ENCODE peak calls at places on chromosomes 2 and 18, in seven cellular contexts. J, Z, N, D, H, P and G are unnamed samples.

GRCh38 chr2:9291331-9291730 is 84.7 kb downstream of the ASAP2 start:
- DNase-seq in H (no peak), D (no peak), N (no peak), P (no peak), J (no peak), Z (no peak), G (no peak)

GRCh38 chr2:69994166-69994565 is 32.7 kb upstream of the ASPRV1 start:
- DNase-seq in P (no peak), Z (no peak), H (no peak), N (no peak), D (peak), J (no peak), G (no peak)

GRCh38 chr18:58169472-58169871 is 125.4 kb downstream of the NEDD4L start:
- DNase-seq in P (no peak), D (no peak), Z (no peak), N (no peak), H (no peak), J (no peak), G (no peak)

GRCh38 chr18:21997207-21998143 is 171.9 kb upstream of the GATA6 start:
- DNase-seq in J (peak), H (no peak), P (no peak), D (no peak), Z (peak), N (peak), G (peak)

GRCh38 chr2:96157649-96158553 is 12.7 kb upstream of the DUSP2 start:
- DNase-seq in Z (no peak), H (no peak), D (peak), P (no peak), J (no peak), N (no peak), G (no peak)

GRCh38 chr2:174334781-174335604 is at the start of gene SP9:
- DNase-seq in Z (no peak), D (no peak), P (no peak), H (no peak), N (peak), J (no peak), G (no peak)

GRCh38 chr2:22626621-22627020 is 758.4 kb upstream of the KLHL29 start:
- DNase-seq in H (no peak), Z (no peak), J (no peak), N (no peak), D (no peak), P (no peak), G (no peak)

GRCh38 chr2:23693606-23693951 is 233.3 kb downstream of the ATAD2B start:
- DNase-seq in H (no peak), P (no peak), D (no peak), Z (no peak), N (no peak), J (no peak), G (no peak)

GRCh38 chr2:61948661-61949457 is 43.4 kb downstream of the COMMD1 start:
- DNase-seq in P (no peak), D (peak), J (no peak), N (no peak), Z (no peak), H (no peak), G (no peak)

GRCh38 chr18:75478996-75479870 is 51.7 kb upstream of the SMIM21 start:
- DNase-seq in Z (peak), H (peak), J (peak), P (no peak), N (peak), D (no peak), G (peak)

GRCh38 chr18:55419132-55419938 is 168.7 kb downstream of the TCF4 start:
- DNase-seq in J (no peak), D (no peak), N (peak), H (no peak), P (no peak), Z (peak), G (no peak)

GRCh38 chr2:147560810-147561521 is 283.9 kb upstream of the ACVR2A start:
- DNase-seq in P (no peak), Z (no peak), J (no peak), N (peak), H (no peak), D (no peak), G (peak)

GRCh38 chr2:172311921-172312345 is 115.5 kb upstream of the ITGA6 start:
- DNase-seq in N (no peak), D (no peak), J (no peak), Z (no peak), P (no peak), H (no peak), G (peak)

GRCh38 chr18:23324056-23324811 is 128.9 kb upstream of the RIOK3 start:
- DNase-seq in D (no peak), N (no peak), J (no peak), Z (no peak), P (no peak), H (no peak), G (no peak)

GRCh38 chr2:235850771-235851551 is 317.2 kb downstream of the GBX2 start:
- DNase-seq in H (no peak), D (no peak), J (no peak), Z (no peak), P (no peak), N (no peak), G (no peak)

GRCh38 chr2:47521666-47522285 is 118.8 kb downstream of the MSH2 start:
- DNase-seq in H (no peak), P (no peak), D (no peak), J (no peak), N (no peak), Z (no peak), G (no peak)

GRCh38 chr18:70645971-70646370 is 357.1 kb downstream of the SOCS6 start:
- DNase-seq in Z (peak), D (no peak), P (no peak), H (no peak), J (no peak), N (no peak), G (no peak)

GRCh38 chr18:59902180-59902992 is 2.6 kb downstream of the PMAIP1 start:
- DNase-seq in P (no peak), J (no peak), D (no peak), H (peak), N (peak), Z (peak), G (peak)

GRCh38 chr2:186017278-186017677 is 278.7 kb downstream of the FSIP2 start:
- DNase-seq in H (no peak), D (no peak), Z (no peak), P (no peak), N (no peak), J (no peak), G (no peak)

GRCh38 chr18:48841381-48842258 is 109.1 kb downstream of the SMAD7 start:
- DNase-seq in J (no peak), N (peak), D (no peak), P (no peak), H (no peak), Z (peak), G (peak)

GRCh38 chr2:237885931-237886701 is 26.7 kb downstream of the RAMP1 start:
- DNase-seq in Z (peak), J (no peak), D (peak), P (no peak), H (no peak), N (peak), G (peak)

GRCh38 chr2:164692114-164692513 is 70.8 kb upstream of the GRB14 start:
- DNase-seq in Z (no peak), J (no peak), P (no peak), H (no peak), N (no peak), D (no peak), G (no peak)

GRCh38 chr18:35345460-35345921 is 1.3 kb upstream of the ZNF24 start:
- DNase-seq in P (no peak), H (peak), N (peak), J (no peak), D (no peak), Z (no peak), G (peak)

GRCh38 chr2:187008111-187008510 is 159.1 kb upstream of the ZSWIM2 start:
- DNase-seq in P (no peak), H (peak), Z (peak), D (no peak), J (no peak), N (peak), G (peak)

GRCh38 chr2:30208453-30208852 is 22.9 kb upstream of the LBH start:
- DNase-seq in D (peak), J (peak), P (peak), Z (peak), H (peak), N (peak), G (peak)

GRCh38 chr2:241541564-241542277 is 16.8 kb upstream of the BOK start:
- DNase-seq in J (no peak), D (no peak), H (no peak), N (no peak), P (no peak), Z (no peak), G (no peak)

GRCh38 chr2:74702001-74702715 is 48.1 kb downstream of the SEMA4F start:
- DNase-seq in Z (no peak), D (no peak), J (no peak), H (no peak), P (no peak), N (no peak), G (no peak)

GRCh38 chr2:17327649-17328048 is 190.6 kb downstream of the RAD51AP2 start:
- DNase-seq in H (no peak), P (no peak), N (no peak), D (no peak), Z (no peak), J (no peak), G (no peak)

GRCh38 chr2:120349125-120349921 is 3.4 kb downstream of the INHBB start:
- DNase-seq in H (no peak), Z (no peak), D (no peak), P (no peak), J (no peak), N (no peak), G (no peak)

GRCh38 chr2:120347387-120348010 is 1.6 kb downstream of the INHBB start:
- DNase-seq in J (no peak), D (no peak), N (peak), H (no peak), Z (peak), P (no peak), G (peak)

GRCh38 chr2:120350125-120350524 is 4.2 kb downstream of the INHBB start:
- DNase-seq in J (no peak), N (no peak), H (no peak), Z (no peak), D (no peak), P (no peak), G (no peak)

GRCh38 chr2:120346667-120347358 is 877 bp downstream of the INHBB start:
- DNase-seq in H (no peak), Z (peak), N (peak), P (no peak), D (no peak), J (no peak), G (peak)

GRCh38 chr2:120348134-120349103 is 2.5 kb downstream of the INHBB start:
- DNase-seq in N (no peak), D (no peak), Z (no peak), J (no peak), H (no peak), P (no peak), G (no peak)
- H3K4me3 ChIP-seq in N (no peak), D (no peak), Z (no peak), J (peak), H (no peak), P (no peak), G (no peak)

GRCh38 chr2:234081970-234082822 is 31.7 kb downstream of the SPP2 start:
- DNase-seq in D (no peak), Z (no peak), H (no peak), N (no peak), J (no peak), P (no peak), G (no peak)
- TF ChIP-seq CTCF in D (no peak), Z (no peak), H (no peak), N (no peak), J (no peak), P (no peak), G (no peak)

DNA sequence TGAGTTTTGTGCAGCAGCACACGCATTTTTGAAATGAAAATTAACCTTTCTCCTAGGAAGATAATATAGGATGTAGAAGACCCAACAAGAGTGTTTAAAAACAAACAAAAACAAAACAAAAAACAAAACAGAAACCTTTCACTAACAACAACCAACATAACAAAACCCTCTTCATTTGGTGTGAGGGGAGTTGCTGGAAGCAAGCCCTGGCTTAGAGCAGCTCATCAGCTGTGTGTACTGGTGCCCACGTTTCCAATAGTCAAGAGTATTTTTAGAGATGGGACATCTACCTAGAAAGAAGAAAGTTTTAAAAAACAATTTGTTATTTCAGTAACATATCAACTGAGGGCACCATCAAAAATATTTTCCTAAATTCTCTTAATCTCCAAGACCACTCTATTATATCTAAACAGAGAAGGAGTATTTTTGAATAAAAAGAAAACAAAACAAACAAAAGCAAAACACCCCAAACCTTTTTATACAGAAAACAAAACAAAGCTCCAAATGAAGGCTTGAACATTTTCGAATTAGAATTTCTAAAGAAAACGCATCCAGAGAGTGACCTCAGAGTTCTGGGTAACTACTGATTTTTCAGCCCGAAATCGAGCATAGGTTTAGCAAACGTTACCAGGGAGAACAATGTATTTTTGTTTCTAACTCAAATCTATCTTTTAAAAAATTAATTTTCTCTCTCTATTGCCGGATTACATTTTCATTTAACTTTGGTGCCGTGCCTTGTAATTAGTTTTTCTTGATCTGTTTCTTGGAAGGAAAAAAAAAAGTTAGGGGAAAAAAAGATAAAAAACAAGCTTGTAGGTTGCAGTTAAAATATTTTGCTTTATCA is 134.6 kb downstream of the INSIG2 start:
- DNase-seq in H (no peak), N (peak), P (no peak), J (no peak), Z (peak), D (no peak), G (peak)
- H3K4me3 ChIP-seq in H (peak), N (no peak), P (no peak), J (no peak), Z (no peak), D (no peak), G (no peak)

GRCh38 chr18:77067315-77068061 is 65.1 kb downstream of the MBP start:
- DNase-seq in N (peak), P (peak), Z (peak), D (peak), H (peak), J (peak), G (peak)
- TF ChIP-seq CTCF in N (no peak), P (peak), Z (peak), D (no peak), H (peak), J (no peak), G (peak)

DNA sequence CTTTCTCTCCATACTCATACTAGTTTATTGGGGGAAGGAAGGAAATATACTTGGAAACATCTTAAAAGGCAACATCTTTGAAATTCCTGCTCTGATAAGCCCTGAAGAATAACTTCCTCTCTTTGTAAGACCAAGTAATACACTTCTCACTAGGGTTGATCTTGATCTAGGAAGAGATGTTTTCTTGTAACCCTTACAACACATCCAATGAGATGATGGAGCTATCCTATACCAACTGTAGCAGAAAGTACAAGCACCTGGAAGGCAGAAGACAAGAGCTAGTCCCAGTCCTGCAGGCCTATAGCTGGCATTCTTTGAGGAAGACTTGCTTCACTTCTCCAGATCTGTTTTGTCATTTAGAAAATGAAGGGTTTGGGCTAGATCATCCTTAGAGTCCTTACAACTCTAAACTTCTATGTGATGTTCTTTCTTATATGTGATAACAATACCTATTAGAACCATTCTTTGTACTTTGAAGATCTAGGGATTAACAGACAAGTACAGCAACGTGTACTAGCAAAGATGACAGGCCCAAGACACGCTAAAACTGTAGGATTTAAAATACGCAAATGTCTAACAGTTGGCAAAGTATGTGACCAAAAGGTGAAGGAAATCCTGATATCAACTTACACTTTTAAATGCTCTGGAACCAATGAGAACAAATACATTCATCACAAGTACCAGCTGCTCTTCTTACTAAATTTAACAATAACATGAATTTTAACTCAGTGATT is 1.8 kb downstream of the ANKRD44 start:
- DNase-seq in N (no peak), P (no peak), D (no peak), H (no peak), J (no peak), Z (no peak), G (peak)
- H3K4me3 ChIP-seq in N (no peak), P (no peak), D (peak), H (peak), J (peak), Z (no peak), G (no peak)

DNA sequence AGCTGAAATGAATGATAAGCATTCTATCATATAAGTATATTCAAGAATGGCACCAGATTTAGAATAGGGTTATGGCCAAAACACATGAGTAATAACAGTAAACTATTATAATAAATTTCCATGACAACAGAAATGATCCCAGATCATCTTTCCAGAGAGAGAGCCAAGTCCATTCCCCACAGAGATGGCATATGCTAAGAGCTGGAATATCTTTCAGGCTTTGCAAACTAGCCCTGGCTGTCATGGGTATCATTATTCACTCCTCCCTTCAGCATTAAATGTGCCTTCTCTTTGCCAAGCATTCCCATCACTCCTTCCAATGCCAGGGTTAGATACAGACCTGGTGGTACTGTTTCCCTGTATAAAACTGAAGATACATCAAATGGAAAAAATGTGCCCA is 10.9 kb downstream of the FEZ2 start:
- DNase-seq in H (no peak), P (no peak), J (no peak), N (no peak), D (no peak), Z (no peak), G (no peak)
- TF ChIP-seq CTCF in H (no peak), P (no peak), J (no peak), N (no peak), D (no peak), Z (no peak), G (no peak)

GRCh38 chr2:43634604-43635306 is 2.3 kb upstream of the PLEKHH2 start:
- DNase-seq in D (no peak), Z (peak), N (peak), H (peak), P (peak), J (peak), G (peak)
- H3K4me3 ChIP-seq in D (no peak), Z (no peak), N (no peak), H (no peak), P (no peak), J (peak), G (no peak)

GRCh38 chr2:1788478-1788959 is 44.2 kb upstream of the PXDN start:
- DNase-seq in P (no peak), D (no peak), H (no peak), Z (no peak), N (no peak), J (no peak), G (no peak)

GRCh38 chr2:1787799-1788477 is 43.6 kb upstream of the PXDN start:
- DNase-seq in D (no peak), J (no peak), N (no peak), Z (no peak), P (no peak), H (no peak), G (no peak)

GRCh38 chr2:1790473-1790872 is 46.2 kb upstream of the PXDN start:
- DNase-seq in J (no peak), P (no peak), N (no peak), Z (no peak), D (no peak), H (no peak), G (no peak)

GRCh38 chr2:1790996-1791395 is 46.7 kb upstream of the PXDN start:
- DNase-seq in N (peak), J (no peak), D (no peak), P (no peak), H (no peak), Z (no peak), G (no peak)

DNA sequence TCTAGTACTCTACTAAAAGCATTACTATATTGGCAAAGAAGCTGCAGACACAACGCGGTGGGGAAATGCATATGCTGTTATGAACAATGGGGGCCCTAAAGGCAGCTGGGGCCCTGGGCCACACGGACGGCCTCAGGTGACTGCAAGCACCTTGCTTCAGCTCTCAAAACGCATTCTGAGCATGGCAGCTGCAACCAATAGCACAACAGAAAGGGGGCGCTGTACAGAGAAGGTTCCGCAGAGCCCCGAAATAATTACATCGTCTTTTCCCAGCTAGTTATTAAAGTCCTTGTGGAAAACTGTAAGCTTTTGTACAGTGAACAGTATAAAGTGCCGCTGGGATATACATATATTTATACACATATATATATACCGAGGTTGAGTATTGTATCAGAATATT is 45.3 kb upstream of the PXDN start:
- DNase-seq in D (no peak), H (no peak), J (no peak), N (no peak), Z (no peak), P (no peak), G (no peak)
- TF ChIP-seq CTCF in D (no peak), H (no peak), J (no peak), N (no peak), Z (peak), P (peak), G (no peak)

DNA sequence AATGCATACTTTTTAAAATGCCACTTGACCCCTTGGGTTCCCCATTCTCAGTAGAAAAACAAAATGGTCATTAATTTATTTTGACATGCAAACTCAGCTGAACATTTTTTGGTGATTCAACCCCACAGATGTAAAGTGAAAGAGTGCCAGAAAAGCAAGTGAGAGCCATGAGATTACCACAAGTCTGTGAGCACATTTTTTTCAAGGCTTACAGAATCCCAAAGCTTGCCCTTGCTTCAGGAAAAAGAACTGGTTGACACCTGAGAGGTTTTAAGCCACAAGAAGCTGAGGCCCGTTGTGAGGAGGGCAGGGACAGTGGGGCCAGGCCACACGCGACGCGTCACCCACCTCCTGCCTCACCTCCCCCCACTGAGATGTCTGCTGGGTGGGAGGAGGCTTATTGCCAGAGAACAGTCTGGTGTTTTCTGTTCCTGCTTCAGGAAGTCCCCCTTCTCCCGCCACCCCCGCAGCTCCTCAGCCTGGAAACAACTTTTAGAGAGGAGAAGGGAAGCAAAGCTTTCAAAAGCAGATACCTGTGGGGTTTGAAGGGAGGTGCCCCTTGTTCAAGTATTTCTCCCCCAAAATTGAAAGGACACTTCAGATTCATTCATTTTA is 70.5 kb upstream of the CYP1B1 start:
- DNase-seq in N (peak), P (peak), J (no peak), H (peak), D (peak), Z (peak), G (peak)
- H3K4me3 ChIP-seq in N (peak), P (peak), J (no peak), H (no peak), D (no peak), Z (peak), G (peak)